ENCODE peak calls at places on chromosomes 4 and X, in eight cellular contexts. G is mucosa of descending colon, N is lower lobe of right lung, P is body of pancreas, T is PC-3, Z is fibroblast of lung, M is psoas muscle, D is heart right ventricle. J is an unnamed sample.
A peak's percentile ranks its signal among the peaks of the same experiment; 100 is the strongest.

GRCh38 chrX:19791562-19791961 is 95.8 kb downstream of the SH3KBP1 start:
- DNase-seq in G (no peak), N (no peak), P (no peak), T (no peak), Z (peak; percentile 45), M (no peak), D (no peak), J (peak; percentile 27)

GRCh38 chr4:45078201-45078600 is 351.8 kb upstream of the GNPDA2 start:
- DNase-seq in G (no peak), N (no peak), P (no peak), T (peak; percentile 37), Z (peak; percentile 13), M (no peak), D (no peak), J (no peak)

GRCh38 chrX:134849390-134849789 is 141.4 kb upstream of the SMIM10 start:
- DNase-seq in G (no peak), N (no peak), P (no peak), T (peak; percentile 55), Z (peak; percentile 63), M (no peak), D (no peak), J (no peak)

GRCh38 chrX:31832263-31832662 is 760.4 kb upstream of the FTHL17 start:
- DNase-seq in G (no peak), N (no peak), P (no peak), T (no peak), Z (peak; percentile 5), M (no peak), D (no peak), J (no peak)

GRCh38 chrX:9789555-9789954 is 3.3 kb downstream of the SHROOM2 start:
- DNase-seq in G (no peak), N (no peak), P (no peak), T (no peak), Z (no peak), M (no peak), D (no peak), J (no peak)

GRCh38 chr4:67198757-67199156 is 346.5 kb downstream of the CENPC start:
- DNase-seq in G (no peak), N (no peak), P (no peak), T (peak; percentile 77), Z (peak; percentile 61), M (no peak), D (no peak), J (no peak)

GRCh38 chr4:118848242-118848641 is 12.3 kb upstream of the SEC24D start:
- DNase-seq in G (no peak), N (no peak), P (no peak), T (no peak), Z (no peak), M (no peak), D (no peak), J (no peak)

GRCh38 chr4:165355900-165356300 is 22.9 kb upstream of the CPE start:
- DNase-seq in G (no peak), N (no peak), P (no peak), T (peak; percentile 54), Z (peak; percentile 50), M (no peak), D (no peak), J (no peak)

GRCh38 chr4:52617467-52618017 is 41.6 kb downstream of the USP46 start:
- DNase-seq in G (no peak), N (no peak), P (no peak), T (no peak), Z (no peak), M (no peak), D (no peak), J (peak; percentile 28)

GRCh38 chr4:133147922-133148689 is 988 bp upstream of the PCDH10 start:
- DNase-seq in G (no peak), N (no peak), P (no peak), T (peak; percentile 27), Z (peak; percentile 79), M (peak; percentile 42), D (peak; percentile 15), J (no peak)

GRCh38 chr4:133148690-133149363 is at the start of gene PCDH10:
- DNase-seq in G (peak; percentile 81), N (peak; percentile 81), P (peak; percentile 89), T (peak; percentile 85), Z (peak; percentile 94), M (peak; percentile 91), D (peak; percentile 84), J (no peak)

GRCh38 chr4:133146574-133147198 is 2.4 kb upstream of the PCDH10 start:
- DNase-seq in G (no peak), N (no peak), P (peak; percentile 47), T (peak; percentile 59), Z (peak; percentile 53), M (peak; percentile 34), D (peak; percentile 13), J (no peak)

GRCh38 chr4:133146192-133146573 is 2.9 kb upstream of the PCDH10 start:
- DNase-seq in G (no peak), N (no peak), P (no peak), T (no peak), Z (no peak), M (no peak), D (no peak), J (no peak)

GRCh38 chr4:133147365-133147821 is 1.7 kb upstream of the PCDH10 start:
- DNase-seq in G (no peak), N (no peak), P (no peak), T (peak; percentile 7), Z (no peak), M (no peak), D (no peak), J (no peak)
- H3K4me3 ChIP-seq in G (no peak overlapping the region), N (peak overlapping the region; percentile 45), P (no peak overlapping the region), T (peak overlapping the region; percentile 72), Z (peak overlapping the region; percentile 65), M (peak overlapping the region; percentile 62), D (peak overlapping the region; percentile 50), J (no peak overlapping the region)

DNA sequence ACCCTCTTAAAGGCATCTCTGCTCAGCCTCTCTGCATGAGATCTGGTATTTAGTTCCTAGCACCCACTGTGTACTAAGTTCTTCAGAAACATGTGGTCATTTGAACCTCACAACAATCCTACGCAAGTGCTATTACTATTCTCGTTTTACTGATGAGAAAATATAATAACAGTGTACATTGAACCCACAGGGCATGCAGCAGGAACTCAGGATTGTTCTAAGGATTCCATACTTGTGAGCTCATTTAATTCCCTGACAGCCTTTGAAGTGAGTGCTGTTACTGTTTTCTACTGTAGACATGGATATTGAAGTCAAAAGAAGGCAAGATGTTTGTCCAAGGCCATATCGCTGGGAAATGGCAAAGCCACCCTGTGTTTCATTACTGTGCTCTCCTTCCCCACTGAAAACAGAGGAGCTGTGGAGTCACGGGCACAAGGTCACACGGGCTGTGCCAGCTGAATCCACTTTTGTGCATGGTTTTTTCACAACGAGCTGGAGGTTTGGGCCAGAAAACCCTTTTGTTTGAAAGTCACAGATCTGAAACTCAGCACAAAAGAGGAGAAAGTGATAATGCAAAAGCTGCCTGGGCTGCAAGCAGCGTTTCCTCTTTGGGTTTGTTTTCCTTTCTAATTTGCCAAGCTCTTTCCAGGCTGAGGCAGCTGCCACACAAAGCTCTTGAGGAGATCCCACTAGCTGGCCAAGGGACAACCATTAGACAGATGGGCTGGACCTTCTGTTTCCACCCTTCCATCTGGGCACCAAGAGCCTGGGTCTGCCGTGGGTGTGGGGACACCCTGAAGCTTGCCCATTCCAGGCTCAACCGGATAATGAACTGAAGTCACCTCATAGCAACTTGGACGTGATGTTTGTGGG is 194.9 kb upstream of the C1QTNF7 start:
- DNase-seq in G (no peak), N (no peak), P (no peak), T (peak; percentile 2), Z (peak; percentile 87), M (no peak), D (no peak), J (peak; percentile 23)
- H3K4me3 ChIP-seq in G (no peak overlapping the region), N (no peak overlapping the region), P (no peak overlapping the region), T (no peak overlapping the region), Z (no peak overlapping the region), M (no peak overlapping the region), D (no peak overlapping the region), J (peak overlapping the region; percentile 50)

GRCh38 chr4:139243448-139244365 is 36.3 kb downstream of the MGARP start:
- DNase-seq in G (no peak), N (no peak), P (peak; percentile 31), T (peak; percentile 91), Z (peak; percentile 99), M (no peak), D (no peak), J (no peak)
- H3K4me3 ChIP-seq in G (no peak overlapping the region), N (no peak overlapping the region), P (no peak overlapping the region), T (no peak overlapping the region), Z (no peak overlapping the region), M (no peak overlapping the region), D (no peak overlapping the region), J (no peak overlapping the region)

DNA sequence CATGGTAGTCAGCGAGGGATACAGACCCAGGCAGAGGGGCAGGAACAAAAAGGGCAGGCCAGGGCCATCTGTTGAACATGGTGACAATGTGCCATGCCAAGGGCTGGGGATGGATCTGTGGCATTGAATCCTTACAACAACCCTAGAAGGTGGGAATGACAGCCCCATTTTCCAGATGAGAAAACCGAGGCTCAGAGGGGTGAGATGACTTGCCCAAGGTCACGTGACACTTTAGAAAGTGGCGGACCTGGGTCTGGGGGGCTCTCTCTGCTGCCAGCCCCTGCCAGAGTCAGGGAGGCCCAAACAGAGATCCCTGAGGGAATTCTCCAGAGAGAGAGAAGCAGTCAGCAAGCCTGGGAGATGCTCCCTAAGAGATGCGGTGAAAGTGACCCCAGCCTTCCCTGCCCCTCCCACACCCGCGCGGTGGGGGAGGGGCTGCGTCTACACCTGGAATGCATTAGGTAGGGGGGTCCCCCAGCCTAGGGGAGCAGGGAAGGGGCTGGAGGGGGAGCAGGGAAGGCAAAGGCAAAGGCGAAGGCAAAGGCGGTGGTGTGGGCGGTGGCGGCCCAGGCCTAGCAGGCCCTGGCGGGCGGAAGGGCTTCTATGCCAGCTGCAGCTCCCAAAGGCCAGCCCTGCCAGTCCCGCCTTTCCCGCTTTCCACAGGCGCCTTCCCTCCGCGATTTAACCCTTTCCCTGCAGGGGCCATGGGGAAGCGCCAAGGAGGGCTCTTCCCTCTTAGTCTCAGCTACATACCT is 13.0 kb downstream of the FGD1 start:
- DNase-seq in G (peak; percentile 47), N (no peak), P (no peak), T (no peak), Z (no peak), M (no peak), D (peak; percentile 27), J (no peak)
- H3K4me3 ChIP-seq in G (no peak overlapping the region), N (peak overlapping the region; percentile 8), P (no peak overlapping the region), T (no peak overlapping the region), Z (no peak overlapping the region), M (no peak overlapping the region), D (peak overlapping the region; percentile 2), J (no peak overlapping the region)

GRCh38 chr4:41160856-41161255 is 53.5 kb downstream of the APBB2 start:
- DNase-seq in G (no peak), N (no peak), P (no peak), T (peak; percentile 17), Z (peak; percentile 94), M (no peak), D (no peak), J (no peak)
- H3K4me3 ChIP-seq in G (no peak overlapping the region), N (no peak overlapping the region), P (no peak overlapping the region), T (peak overlapping the region; percentile 22), Z (no peak overlapping the region), M (no peak overlapping the region), D (no peak overlapping the region), J (no peak overlapping the region)

J was measured in CD4-positive, CD25-positive, alpha-beta regulatory T cell.